ENCODE peak calls at places on chromosome 12, in nine cellular contexts. R is activated CD4-positive, alpha-beta T cell treated with anti-CD3 and anti-CD28 coated beads, Interleukin-2, amount 50 U/mL, for 24 hours; J is KBM-7; Z is activated T-cell treated with anti-CD3 and anti-CD28 coated beads for 48 hours; H is T follicular helper cell; P is HTR-8/SVneo; X is stimulated activated CD8-positive, alpha-beta memory T cell treated with anti-CD3 and anti-CD28 coated beads, Interleukin-12 subunit alpha, Interleukin-12 subunit beta, amount 100 ng/mL, for 4 hours; Q is EH; F is HL-60. K is an unnamed sample.
A peak's percentile ranks its signal among the peaks of the same experiment; 100 is the strongest.

GRCh38 chr12:38392584-38393144 is 76.1 kb downstream of the ALG10B start:
- DNase-seq in Z (no peak), X (no peak), P (no peak), R (no peak), J (no peak), F (peak; percentile 57), H (no peak), Q (no peak), K (no peak)

GRCh38 chr12:30843211-30843610 is 83.3 kb upstream of the TSPAN11 start:
- DNase-seq in H (no peak), P (no peak), J (no peak), Q (no peak), R (no peak), Z (no peak), F (no peak), X (no peak), K (no peak)

GRCh38 chr12:130334937-130335336 is 2.8 kb upstream of the PIWIL1 start:
- DNase-seq in R (no peak), H (no peak), J (no peak), P (no peak), Q (no peak), X (no peak), Z (no peak), F (no peak), K (no peak)

GRCh38 chr12:65695077-65695865 is 129.0 kb upstream of the HMGA2 start:
- DNase-seq in X (no peak), F (no peak), Q (peak; percentile 99), J (no peak), R (no peak), H (no peak), Z (no peak), P (peak; percentile 52), K (no peak)

GRCh38 chr12:49040364-49040855 is 20.2 kb downstream of the KMT2D start:
- DNase-seq in P (no peak), J (no peak), F (no peak), Z (no peak), Q (no peak), R (no peak), H (no peak), X (no peak), K (no peak)

GRCh38 chr12:100555722-100556121 is 17.8 kb upstream of the GAS2L3 start:
- DNase-seq in P (no peak), F (no peak), R (no peak), H (no peak), X (no peak), J (no peak), Z (no peak), Q (no peak), K (no peak)

GRCh38 chr12:109277899-109278762 is 31.0 kb downstream of the FOXN4 start:
- DNase-seq in P (no peak), F (peak; percentile 24), X (no peak), Z (no peak), Q (peak; percentile 23), H (no peak), R (no peak), J (no peak), K (no peak)

GRCh38 chr12:6734506-6735082 is 10.7 kb downstream of the COPS7A start:
- DNase-seq in Z (no peak), Q (no peak), X (no peak), F (no peak), J (no peak), R (no peak), H (no peak), P (no peak), K (no peak)

GRCh38 chr12:74394647-74395046 is 143.0 kb upstream of the ATXN7L3B start:
- DNase-seq in H (no peak), Z (no peak), F (no peak), P (no peak), Q (no peak), X (no peak), J (no peak), R (no peak), K (no peak)

GRCh38 chr12:75644472-75645072 is 133.2 kb upstream of the KRR1 start:
- DNase-seq in H (no peak), Z (no peak), J (no peak), F (no peak), R (no peak), X (no peak), Q (no peak), P (no peak), K (no peak)

GRCh38 chr12:25806271-25806670 is 152.2 kb upstream of the RASSF8 start:
- DNase-seq in X (no peak), R (no peak), P (no peak), H (no peak), Q (peak; percentile 57), J (no peak), Z (peak; percentile 2), F (no peak), K (no peak)

GRCh38 chr12:3362751-3363150 is 128.3 kb upstream of the PRMT8 start:
- DNase-seq in J (no peak), Z (no peak), H (no peak), F (no peak), R (no peak), P (no peak), Q (no peak), X (no peak), K (no peak)

GRCh38 chr12:107356266-107356936 is 263.1 kb upstream of the CRY1 start:
- DNase-seq in X (no peak), J (no peak), F (no peak), H (no peak), P (no peak), Z (no peak), Q (peak; percentile 66), R (no peak), K (no peak)

GRCh38 chr12:54415223-54415929 is 3.7 kb downstream of the ITGA5 start:
- DNase-seq in Z (no peak), H (no peak), X (no peak), Q (no peak), J (peak; percentile 24), P (no peak), F (no peak), R (no peak), K (no peak)

GRCh38 chr12:95653761-95654546 is 102.7 kb upstream of the USP44 start:
- DNase-seq in Z (no peak), H (no peak), F (no peak), P (peak; percentile 50), J (peak; percentile 8), X (no peak), Q (peak; percentile 97), R (no peak), K (no peak)

GRCh38 chr12:94710933-94711332 is 60.6 kb upstream of the TMCC3 start:
- DNase-seq in J (peak; percentile 55), F (peak; percentile 27), X (no peak), P (peak; percentile 28), H (peak; percentile 2), Z (no peak), R (no peak), Q (peak; percentile 48), K (no peak)

GRCh38 chr12:132282031-132282949 is 47.1 kb downstream of the GALNT9 start:
- DNase-seq in F (no peak), H (no peak), Z (no peak), Q (no peak), J (no peak), P (no peak), R (no peak), X (no peak), K (no peak)

K was measured in C1 segment of cervical spinal cord.